ENCODE peak calls at places on chromosomes 12 and 14, in nine cellular contexts. N is heart right ventricle; S is uterus; V is spleen; R is epithelial cell of prostate; U is pancreas; O is CD4-positive, alpha-beta memory T cell; Z is left lung; E is Panc1. C is an unnamed sample.

GRCh38 chr14:67512463-67513134 is 20.5 kb upstream of the PLEKHH1 start:
- DNase-seq in N (no peak), S (no peak), V (no peak), R (no peak), U (no peak), O (no peak), Z (no peak), E (no peak), C (no peak)

GRCh38 chr12:23834076-23834475 is 115.4 kb downstream of the SOX5 start:
- DNase-seq in N (no peak), S (no peak), V (no peak), R (no peak), U (no peak), O (no peak), Z (no peak), E (no peak), C (no peak)

GRCh38 chr12:100225491-100225890 is 24.9 kb downstream of the ACTR6 start:
- DNase-seq in N (no peak), S (no peak), V (no peak), R (peak), U (no peak), O (no peak), Z (no peak), E (no peak), C (no peak)

GRCh38 chr12:113961921-113962710 is 4.0 kb downstream of the RBM19 start:
- DNase-seq in N (no peak), S (no peak), V (no peak), R (peak), U (no peak), O (no peak), Z (no peak), E (no peak), C (no peak)

GRCh38 chr14:56172571-56172971 is 54.4 kb downstream of the PELI2 start:
- DNase-seq in N (no peak), S (no peak), V (no peak), R (no peak), U (no peak), O (no peak), Z (no peak), E (no peak), C (no peak)

GRCh38 chr14:103700753-103701490 is 14.3 kb downstream of the XRCC3 start:
- DNase-seq in N (peak), S (no peak), V (peak), R (no peak), U (no peak), O (no peak), Z (no peak), E (no peak), C (no peak)

GRCh38 chr14:105411017-105411941 is 8.3 kb upstream of the MTA1 start:
- DNase-seq in N (no peak), S (no peak), V (peak), R (no peak), U (peak), O (peak), Z (no peak), E (no peak), C (no peak)

GRCh38 chr14:68309121-68309520 is 483.7 kb downstream of the ZFP36L1 start:
- DNase-seq in N (no peak), S (no peak), V (no peak), R (no peak), U (no peak), O (no peak), Z (no peak), E (no peak), C (no peak)

GRCh38 chr12:56932146-56932545 is 2.1 kb downstream of the SDR9C7 start:
- DNase-seq in N (no peak), S (no peak), V (no peak), R (no peak), U (no peak), O (no peak), Z (no peak), E (no peak), C (no peak)

GRCh38 chr12:82383930-82384513 is 25.7 kb downstream of the METTL25 start:
- DNase-seq in N (no peak), S (no peak), V (no peak), R (no peak), U (no peak), O (no peak), Z (no peak), E (no peak), C (no peak)

GRCh38 chr14:76154539-76155126 is 2.9 kb downstream of the GPATCH2L start:
- DNase-seq in N (no peak), S (no peak), V (no peak), R (no peak), U (no peak), O (no peak), Z (no peak), E (no peak), C (no peak)

GRCh38 chr12:85626031-85626781 is 210.0 kb downstream of the RASSF9 start:
- DNase-seq in N (no peak), S (no peak), V (no peak), R (no peak), U (no peak), O (no peak), Z (no peak), E (no peak), C (no peak)

DNA sequence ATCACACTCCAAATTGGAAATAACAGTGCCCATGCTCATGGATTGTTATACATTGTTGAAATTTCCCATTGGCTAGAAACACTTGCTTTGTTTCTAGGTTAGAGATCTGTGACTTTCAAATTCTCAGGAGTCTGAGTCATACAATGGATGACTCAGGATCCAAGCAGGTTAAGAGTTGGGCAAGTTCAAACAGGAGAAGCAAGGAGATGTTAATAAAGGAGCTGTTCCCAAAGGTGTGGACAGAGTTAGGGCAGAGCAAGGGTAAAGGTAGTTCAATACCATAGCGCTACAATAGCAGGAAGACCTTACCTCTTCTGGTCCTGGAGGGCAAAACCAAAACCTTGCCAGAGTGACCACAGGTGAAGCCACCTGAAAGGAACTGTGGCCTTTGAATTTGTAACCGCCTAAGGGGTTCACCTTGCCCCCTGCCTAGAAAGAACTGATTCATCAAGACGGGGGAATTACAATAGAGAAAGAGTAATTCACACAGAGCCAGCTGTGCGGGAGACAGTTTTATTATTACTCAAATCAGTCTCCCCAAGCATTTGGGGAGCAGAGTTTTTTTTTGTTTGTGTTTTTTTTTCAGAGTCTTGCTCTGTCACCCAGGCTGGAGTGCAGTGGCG is 4.2 kb upstream of the AMN1 start:
- DNase-seq in N (no peak), S (no peak), V (no peak), R (peak), U (no peak), O (no peak), Z (no peak), E (peak), C (no peak)
- H3K27ac ChIP-seq in N (peak), S (peak), V (peak), R (peak), U (peak), O (no peak), Z (peak), E (peak), C (peak)

GRCh38 chr14:33932526-33933292 is 18.2 kb downstream of the EGLN3 start:
- DNase-seq in N (no peak), S (no peak), V (no peak), R (no peak), U (no peak), O (no peak), Z (no peak), E (no peak), C (no peak)

GRCh38 chr14:33933386-33933934 is 17.4 kb downstream of the EGLN3 start:
- DNase-seq in N (no peak), S (no peak), V (no peak), R (no peak), U (no peak), O (no peak), Z (no peak), E (no peak), C (no peak)

GRCh38 chr14:33934043-33934750 is 16.7 kb downstream of the EGLN3 start:
- DNase-seq in N (no peak), S (no peak), V (no peak), R (no peak), U (no peak), O (no peak), Z (no peak), E (no peak), C (no peak)

GRCh38 chr14:33936391-33936790 is 14.5 kb downstream of the EGLN3 start:
- DNase-seq in N (no peak), S (no peak), V (no peak), R (no peak), U (no peak), O (no peak), Z (no peak), E (no peak), C (no peak)

DNA sequence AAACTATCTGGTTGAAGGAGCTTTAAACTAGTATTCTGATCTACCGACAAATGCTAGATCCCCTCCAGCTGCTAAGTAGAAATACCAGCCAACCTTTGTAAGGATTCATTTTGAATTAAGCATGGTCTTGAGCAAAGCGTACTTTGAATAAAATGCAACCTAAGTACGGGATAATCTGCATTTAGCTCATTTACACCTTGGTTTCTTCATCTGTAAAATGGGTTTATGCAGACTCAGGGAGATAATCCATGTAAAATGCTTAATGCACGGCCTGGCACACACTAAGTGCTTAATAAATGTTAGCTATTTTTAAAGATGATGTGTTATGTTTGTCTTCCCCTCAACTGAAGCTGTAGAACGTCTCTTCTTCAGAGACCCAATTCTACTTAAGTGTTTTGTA is 15.9 kb downstream of the EGLN3 start:
- DNase-seq in N (no peak), S (no peak), V (no peak), R (no peak), U (no peak), O (no peak), Z (no peak), E (no peak), C (no peak)
- H3K27ac ChIP-seq in N (no peak), S (no peak), V (no peak), R (no peak), U (no peak), O (no peak), Z (no peak), E (no peak), C (no peak)

GRCh38 chr12:41992692-41993215 is 151.9 kb downstream of the GXYLT1 start:
- DNase-seq in N (no peak), S (no peak), V (no peak), R (no peak), U (no peak), O (no peak), Z (no peak), E (no peak), C (no peak)
- H3K27ac ChIP-seq in N (no peak), S (no peak), V (no peak), R (no peak), U (no peak), O (no peak), Z (no peak), E (no peak), C (no peak)

DNA sequence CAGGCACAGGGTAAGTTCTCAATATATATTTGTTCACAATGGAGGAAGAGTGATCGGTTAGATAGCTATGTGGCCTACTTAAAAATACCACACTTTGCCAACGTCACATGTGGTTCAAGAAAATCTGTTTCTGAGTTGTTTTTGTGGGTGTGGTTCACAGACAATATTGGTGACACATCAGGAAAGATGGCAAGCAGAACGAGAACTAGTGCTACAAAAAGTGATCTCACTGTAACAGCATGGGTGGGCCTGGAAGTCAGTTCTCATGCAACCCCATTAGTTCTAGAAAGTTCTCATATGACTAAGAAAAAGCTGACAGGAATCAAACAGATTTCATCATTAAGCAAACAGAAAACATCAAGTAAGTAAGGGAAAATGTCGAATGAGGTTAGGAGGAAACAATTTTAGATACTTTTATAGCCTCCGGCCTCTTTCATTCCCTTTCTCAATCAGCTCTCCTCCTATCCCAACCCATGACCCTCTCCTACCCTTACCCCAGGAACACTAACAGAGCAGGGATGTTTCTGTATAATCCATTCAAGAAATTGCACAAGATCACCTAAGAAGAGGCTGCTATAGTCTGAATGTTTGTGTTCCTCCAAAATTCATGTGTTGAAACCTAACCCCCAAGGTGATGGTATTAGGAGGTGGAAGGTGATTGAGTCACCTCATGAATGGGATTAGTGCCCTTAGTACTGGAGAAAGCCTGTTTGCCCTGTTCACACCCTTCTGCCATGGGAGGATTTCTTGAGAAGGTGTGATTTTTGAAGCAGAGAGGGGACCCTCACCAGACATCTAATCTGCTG is 15.5 kb upstream of the NTN4 start:
- DNase-seq in N (no peak), S (no peak), V (no peak), R (peak), U (no peak), O (peak), Z (no peak), E (peak), C (no peak)
- H3K27ac ChIP-seq in N (peak), S (no peak), V (no peak), R (peak), U (peak), O (peak), Z (peak), E (peak), C (peak)

GRCh38 chr12:123151679-123152454 is 977 bp upstream of the PITPNM2 start:
- DNase-seq in N (no peak), S (no peak), V (no peak), R (no peak), U (no peak), O (no peak), Z (no peak), E (no peak), C (no peak)
- H3K27ac ChIP-seq in N (peak), S (peak), V (no peak), R (no peak), U (peak), O (no peak), Z (peak), E (peak), C (peak)

DNA sequence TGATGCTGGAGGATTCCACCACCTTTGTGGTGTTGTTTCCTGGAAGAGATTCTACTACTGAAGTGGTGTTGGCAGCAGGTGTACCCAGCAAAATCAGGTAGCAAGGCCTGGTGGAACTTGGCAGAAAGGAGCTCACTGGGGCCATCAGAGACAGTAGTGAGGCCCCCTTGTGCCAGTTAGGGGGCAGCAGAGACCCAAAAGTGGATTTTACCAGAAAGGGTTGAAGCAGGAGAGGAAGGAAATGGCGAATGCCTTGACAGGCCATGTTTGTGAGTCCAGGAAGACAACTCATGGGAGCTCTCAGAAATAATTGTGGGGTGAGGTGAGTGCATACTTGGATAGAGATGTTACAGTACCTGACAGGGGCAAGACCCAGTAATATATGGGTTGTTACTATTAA is 137.7 kb upstream of the FGD4 start:
- DNase-seq in N (no peak), S (no peak), V (no peak), R (no peak), U (no peak), O (no peak), Z (no peak), E (no peak), C (no peak)
- H3K27ac ChIP-seq in N (no peak), S (no peak), V (peak), R (no peak), U (no peak), O (no peak), Z (no peak), E (no peak), C (no peak)

DNA sequence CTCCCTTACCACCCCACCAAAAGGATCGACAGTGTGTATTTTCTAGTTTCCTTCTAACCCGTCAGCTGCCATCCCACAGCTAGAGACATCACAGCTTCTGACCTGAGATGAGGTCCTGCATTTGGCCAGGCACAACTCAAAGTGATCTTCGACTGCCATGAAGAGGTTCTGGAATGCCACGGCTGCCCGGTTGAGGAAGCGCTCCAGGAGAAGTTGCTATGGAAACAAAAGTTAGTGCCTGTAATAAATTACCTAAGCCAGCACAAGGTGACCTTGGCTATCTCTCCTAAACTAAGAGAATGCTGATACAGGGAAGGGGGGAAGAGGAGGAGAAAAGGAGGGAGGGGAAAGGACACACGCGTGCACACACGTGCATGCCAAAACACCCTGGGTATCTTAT is 18.2 kb downstream of the SPRING1 start:
- DNase-seq in N (no peak), S (no peak), V (no peak), R (no peak), U (no peak), O (no peak), Z (no peak), E (no peak), C (peak)
- H3K27ac ChIP-seq in N (peak), S (peak), V (no peak), R (no peak), U (no peak), O (no peak), Z (no peak), E (no peak), C (no peak)

GRCh38 chr12:78863482-78864427 is 819 bp upstream of the SYT1 start:
- DNase-seq in N (peak), S (peak), V (peak), R (no peak), U (peak), O (no peak), Z (peak), E (no peak), C (no peak)
- H3K27ac ChIP-seq in N (no peak), S (peak), V (no peak), R (peak), U (no peak), O (no peak), Z (peak), E (peak), C (no peak)

DNA sequence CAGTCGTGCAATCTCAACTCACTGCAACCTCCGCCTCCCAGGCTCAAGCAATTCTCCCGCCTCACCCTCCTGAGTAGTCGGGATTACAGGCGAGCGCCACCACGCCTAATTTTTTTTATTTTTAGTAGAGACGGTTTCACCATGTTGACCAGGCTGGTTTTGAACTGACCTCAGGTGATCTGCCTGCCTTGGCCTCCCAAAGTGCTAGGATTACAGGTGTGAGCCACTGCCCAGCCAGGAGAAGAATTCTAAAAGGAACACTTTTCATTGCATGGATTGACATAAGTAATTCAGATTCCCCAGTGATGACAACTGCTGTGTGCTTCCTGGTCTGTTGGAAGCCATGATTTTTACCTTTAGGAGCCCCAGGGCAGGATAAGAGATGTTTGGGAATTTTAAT is 22.1 kb downstream of the DMAC2L start:
- DNase-seq in N (no peak), S (no peak), V (no peak), R (no peak), U (no peak), O (no peak), Z (no peak), E (no peak), C (no peak)
- H3K27ac ChIP-seq in N (no peak), S (peak), V (peak), R (peak), U (no peak), O (no peak), Z (peak), E (no peak), C (peak)

GRCh38 chr14:91078095-91078737 is 17.8 kb upstream of the RPS6KA5 start:
- DNase-seq in N (no peak), S (no peak), V (no peak), R (no peak), U (no peak), O (peak), Z (no peak), E (no peak), C (no peak)
- H3K27ac ChIP-seq in N (peak), S (no peak), V (no peak), R (no peak), U (no peak), O (no peak), Z (no peak), E (no peak), C (no peak)